ENCODE peak calls at places on chromosomes 13 and 19, in seven cellular contexts. F is cardiac fibroblast; V is psoas muscle; B is heart right ventricle; L is right lobe of liver; T is CD4-positive, alpha-beta T cell; K is fibroblast of pulmonary artery. S is an unnamed sample.

GRCh38 chr19:31279436-31279765 is 69.8 kb downstream of the TSHZ3 start:
- DNase-seq in L (no peak), V (no peak), F (no peak), T (no peak), K (no peak), B (no peak), S (no peak)

GRCh38 chr13:68428292-68428691 is 1198.2 kb upstream of the PCDH9 start:
- DNase-seq in K (no peak), T (no peak), L (no peak), B (no peak), F (no peak), V (no peak), S (no peak)

GRCh38 chr13:31046711-31047279 is 114.3 kb downstream of the TEX26 start:
- DNase-seq in L (no peak), B (peak; percentile 28), K (peak; percentile 64), F (peak; percentile 55), V (peak; percentile 25), T (no peak), S (no peak)

GRCh38 chr19:40682431-40682964 is 8.0 kb downstream of the NUMBL start:
- DNase-seq in V (no peak), F (no peak), T (no peak), K (no peak), B (no peak), L (no peak), S (no peak)

GRCh38 chr13:99314640-99315176 is 7.5 kb upstream of the GPR183 start:
- DNase-seq in K (peak; percentile 44), L (no peak), T (no peak), F (peak; percentile 70), V (no peak), B (no peak), S (no peak)

GRCh38 chr19:5128251-5128931 is 159.5 kb downstream of the KDM4B start:
- DNase-seq in T (no peak), B (peak; percentile 78), V (peak; percentile 56), L (peak; percentile 67), F (peak; percentile 32), K (peak; percentile 87), S (no peak)

GRCh38 chr13:75544681-75545333 is 4.8 kb upstream of the UCHL3 start:
- DNase-seq in B (no peak), K (peak; percentile 89), L (no peak), T (no peak), F (peak; percentile 92), V (no peak), S (no peak)

GRCh38 chr13:44388427-44388826 is 14.8 kb downstream of the SERP2 start:
- DNase-seq in F (no peak), L (no peak), V (no peak), K (no peak), B (no peak), T (no peak), S (no peak)

GRCh38 chr19:18304194-18304495 is 18.7 kb downstream of the LSM4 start:
- DNase-seq in B (peak; percentile 55), V (peak; percentile 53), F (no peak), K (no peak), L (no peak), T (no peak), S (no peak)

GRCh38 chr19:44988896-44989563 is 12.2 kb upstream of the RELB start:
- DNase-seq in L (peak; percentile 68), V (peak; percentile 72), F (peak; percentile 70), T (peak; percentile 65), B (peak; percentile 65), K (peak; percentile 75), S (no peak)

GRCh38 chr13:63517376-63517775 is 2101.7 kb upstream of the PCDH20 start:
- DNase-seq in L (no peak), T (no peak), V (no peak), B (no peak), F (no peak), K (peak; percentile 7), S (no peak)

GRCh38 chr19:48967346-48968178 is 2.5 kb downstream of the FTL start:
- DNase-seq in V (peak; percentile 44), K (peak; percentile 90), L (peak; percentile 76), F (peak; percentile 73), T (no peak), B (no peak), S (no peak)

GRCh38 chr19:29119582-29119981 is 93.4 kb downstream of the UQCRFS1 start:
- DNase-seq in F (no peak), V (no peak), K (no peak), L (no peak), T (no peak), B (no peak), S (no peak)

GRCh38 chr13:59178344-59178743 is 985.4 kb downstream of the DIAPH3 start:
- DNase-seq in B (no peak), K (peak; percentile 30), F (peak; percentile 35), L (no peak), V (no peak), T (no peak), S (no peak)

GRCh38 chr19:29512748-29513147 is 13.0 kb upstream of the VSTM2B start:
- DNase-seq in V (no peak), K (no peak), B (no peak), F (no peak), L (no peak), T (no peak), S (no peak)

GRCh38 chr13:45258339-45258685 is 57.5 kb upstream of the KCTD4 start:
- DNase-seq in T (no peak), B (no peak), L (peak; percentile 50), V (no peak), K (peak; percentile 47), F (no peak), S (no peak)

GRCh38 chr19:53812335-53812734 is 11.8 kb downstream of the NLRP12 start:
- DNase-seq in L (no peak), K (no peak), V (no peak), B (no peak), T (no peak), F (no peak), S (no peak)

GRCh38 chr19:29672933-29673336 is 7.7 kb downstream of the PLEKHF1 start:
- DNase-seq in T (peak; percentile 82), K (no peak), V (no peak), F (no peak), L (no peak), B (no peak), S (no peak)

GRCh38 chr13:21837841-21838551 is 167.1 kb downstream of the FGF9 start:
- DNase-seq in K (no peak), T (no peak), F (no peak), B (no peak), V (no peak), L (no peak), S (no peak)

DNA sequence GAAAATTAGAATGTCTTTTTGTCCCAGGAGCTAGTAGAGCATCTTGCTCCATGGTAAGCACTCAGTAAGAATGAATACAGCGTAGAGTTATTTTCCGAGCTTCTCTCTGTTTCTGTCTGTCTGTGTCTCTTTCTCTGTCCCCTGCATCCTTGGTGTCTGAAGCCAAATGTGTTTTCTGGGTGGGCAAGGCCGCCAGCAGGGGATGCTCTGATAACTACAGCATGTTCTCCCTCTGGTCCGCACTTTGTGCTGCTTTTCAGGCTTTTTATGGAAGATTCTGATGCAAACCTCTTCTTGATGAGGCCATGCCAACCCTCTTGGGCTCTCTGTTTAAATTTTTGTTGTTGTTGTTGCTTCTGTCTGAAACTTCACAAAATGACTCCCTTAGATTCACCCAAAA is 142.8 kb upstream of the UBL3 start:
- DNase-seq in B (no peak), K (no peak), F (no peak), V (no peak), L (no peak), T (no peak), S (no peak)
- TF ChIP-seq CTCF in B (no peak), K (no peak), F (no peak), V (no peak), L (no peak), T (no peak), S (no peak)

DNA sequence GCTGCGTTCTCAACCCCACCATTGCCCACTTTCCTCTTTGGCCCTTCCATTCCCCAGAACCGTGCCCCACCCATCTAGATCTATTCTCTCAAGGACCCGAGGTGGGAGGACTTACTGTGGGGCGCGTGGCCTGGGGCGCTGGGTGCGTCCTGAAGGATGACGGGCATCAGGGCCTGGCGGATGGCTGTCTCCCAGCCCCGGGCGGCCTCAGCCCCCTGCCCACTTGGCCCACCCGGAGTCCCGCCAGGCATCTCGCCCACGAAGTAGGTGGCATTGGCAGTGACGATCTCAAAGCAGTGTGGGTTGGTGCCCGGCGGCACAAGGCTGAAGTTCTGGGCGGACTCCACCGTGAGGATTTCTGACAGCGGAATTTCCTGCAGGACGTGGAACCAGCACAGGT is 23.2 kb downstream of the PRKD2 start:
- DNase-seq in T (no peak), F (no peak), L (no peak), K (no peak), V (no peak), B (no peak), S (no peak)
- TF ChIP-seq CTCF in T (no peak), F (no peak), L (no peak), K (no peak), V (no peak), B (no peak), S (no peak)

DNA sequence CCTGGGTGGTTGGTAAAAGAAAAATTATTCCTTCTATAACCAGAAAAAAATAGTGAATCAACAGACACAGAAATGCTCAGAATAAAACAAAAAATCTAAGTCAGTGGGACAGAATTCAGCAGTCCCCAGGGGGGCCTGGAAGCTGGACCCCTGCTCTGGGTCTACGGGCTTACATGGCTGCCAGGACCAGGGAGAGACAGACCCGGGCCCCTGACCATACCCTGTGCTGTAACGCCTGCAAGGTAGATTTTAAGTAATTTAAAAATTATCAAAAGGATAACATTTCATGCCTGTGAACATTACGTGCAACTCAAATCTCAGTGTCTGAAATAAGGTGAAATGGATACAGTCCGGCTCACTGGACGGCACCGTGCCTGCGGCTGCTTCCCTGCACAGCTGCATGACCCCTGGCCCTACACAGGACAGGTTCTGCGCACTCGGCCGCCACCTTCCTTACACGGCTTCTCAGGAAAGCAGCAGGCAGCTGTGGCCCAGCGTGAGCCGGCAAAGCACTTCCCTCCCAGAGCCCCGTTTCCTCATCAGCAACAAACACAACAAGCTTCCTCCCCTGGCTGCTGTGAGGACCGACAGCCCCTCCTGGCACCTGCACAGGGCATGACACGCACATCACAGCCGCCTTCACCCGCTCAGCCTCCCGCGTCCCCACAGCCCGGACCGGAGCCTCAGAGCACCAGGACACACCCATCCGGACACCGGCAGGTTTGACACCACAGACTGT is 22.2 kb downstream of the RASA3 start:
- DNase-seq in T (peak; percentile 72), L (peak; percentile 51), K (no peak), F (no peak), V (peak; percentile 51), B (no peak), S (peak; percentile 90)
- TF ChIP-seq CTCF in T (peak; percentile 67), L (no peak), K (no peak), F (no peak), V (no peak), B (no peak), S (peak; percentile 51)

DNA sequence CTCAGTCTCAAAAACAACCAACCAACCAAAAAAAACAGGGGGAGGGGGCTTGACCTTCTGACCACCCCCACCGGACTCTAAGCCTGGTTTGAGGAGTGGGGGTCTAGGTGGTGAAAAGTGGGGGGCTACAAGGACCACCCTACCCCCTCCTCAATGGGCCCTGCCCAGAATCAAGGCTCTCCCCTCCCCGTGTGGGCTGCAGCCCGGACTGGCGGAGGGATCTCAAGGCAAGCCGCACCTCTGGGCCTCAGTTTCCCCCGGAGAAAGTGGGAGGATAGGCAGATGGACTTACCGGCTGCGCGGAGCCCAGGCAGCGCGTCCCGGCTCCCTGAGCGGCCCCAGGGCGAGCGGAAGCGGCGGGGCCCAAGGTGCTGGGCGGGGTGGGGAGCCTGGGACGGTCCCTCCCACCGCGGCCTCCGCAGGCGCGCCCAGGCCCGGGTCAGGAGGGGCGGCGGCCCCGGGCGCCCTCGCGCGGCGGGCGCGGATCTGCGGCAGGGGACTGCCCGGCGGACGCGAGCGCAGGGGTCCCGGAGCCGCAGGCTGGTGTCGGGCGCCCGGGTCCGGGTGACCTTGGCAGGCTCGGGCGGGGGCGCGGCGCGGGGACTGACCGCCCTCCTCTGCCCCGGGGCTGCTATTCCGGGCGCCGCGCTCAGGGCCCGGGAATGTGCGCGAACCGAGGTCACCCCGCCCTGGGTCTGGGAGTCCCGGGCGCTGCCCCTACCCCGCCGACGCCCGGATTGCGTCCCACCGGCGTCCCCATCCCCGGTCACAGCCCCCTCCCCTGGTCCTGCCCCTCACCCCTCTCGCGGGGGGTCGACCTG is at the start of gene ADAMTSL5:
- DNase-seq in K (peak; percentile 63), L (peak; percentile 54), V (peak; percentile 68), T (peak; percentile 61), B (peak; percentile 67), F (peak; percentile 64), S (no peak)
- TF ChIP-seq CTCF in K (no peak), L (peak; percentile 27), V (no peak), T (no peak), B (no peak), F (no peak), S (peak; percentile 20)

S was measured in chondrocyte.